ENCODE peak calls at places on chromosomes 5 and 9, in nine cellular contexts. X is testis, G is stomach, D is transverse colon, N is GM23248, B is heart left ventricle, K is HAP-1, R is tibial artery, L is H9. S is an unnamed sample.
A peak's percentile ranks its signal among the peaks of the same experiment; 100 is the strongest.

GRCh38 chr9:86766912-86767311 is 180.4 kb downstream of the GAS1 start:
- DNase-seq in X (peak; percentile 74), G (no peak), D (peak; percentile 11), N (peak; percentile 96), B (no peak), K (no peak), R (no peak), L (no peak), S (peak; percentile 29)

GRCh38 chr9:126464694-126465441 is 138.2 kb downstream of the MVB12B start:
- DNase-seq in X (no peak), G (no peak), D (no peak), N (no peak), B (no peak), K (no peak), R (no peak), L (no peak), S (no peak)

GRCh38 chr9:16720386-16720785 is 150.1 kb downstream of the BNC2 start:
- DNase-seq in X (no peak), G (no peak), D (no peak), N (peak; percentile 47), B (no peak), K (no peak), R (no peak), L (no peak), S (no peak)

GRCh38 chr5:110809006-110809405 is 70.2 kb downstream of the SLC25A46 start:
- DNase-seq in X (no peak), G (no peak), D (no peak), N (peak; percentile 1), B (no peak), K (no peak), R (no peak), L (no peak), S (no peak)

GRCh38 chr5:52428977-52429474 is 358.7 kb upstream of the ITGA1 start:
- DNase-seq in X (no peak), G (no peak), D (no peak), N (no peak), B (no peak), K (no peak), R (no peak), L (no peak), S (no peak)

GRCh38 chr5:6787941-6788340 is 74.7 kb downstream of the TENT4A start:
- DNase-seq in X (no peak), G (no peak), D (no peak), N (no peak), B (no peak), K (no peak), R (no peak), L (no peak), S (no peak)

GRCh38 chr9:129223551-129224208 is 45.6 kb upstream of the IER5L start:
- DNase-seq in X (no peak), G (peak; percentile 36), D (no peak), N (no peak), B (no peak), K (no peak), R (no peak), L (no peak), S (no peak)

GRCh38 chr5:174056064-174056842 is 10.7 kb downstream of the NSG2 start:
- DNase-seq in X (no peak), G (no peak), D (no peak), N (no peak), B (peak; percentile 57), K (no peak), R (no peak), L (no peak), S (no peak)

GRCh38 chr9:98118640-98119601 is at the start of gene TRIM14:
- DNase-seq in X (peak; percentile 41), G (peak; percentile 72), D (peak; percentile 85), N (peak; percentile 78), B (peak; percentile 49), K (peak; percentile 56), R (no peak), L (peak; percentile 80), S (peak; percentile 71)

GRCh38 chr5:36180556-36181350 is 28.8 kb downstream of the SKP2 start:
- DNase-seq in X (no peak), G (no peak), D (no peak), N (no peak), B (no peak), K (no peak), R (no peak), L (no peak), S (no peak)

GRCh38 chr9:3431890-3432289 is 93.9 kb downstream of the RFX3 start:
- DNase-seq in X (no peak), G (no peak), D (no peak), N (no peak), B (no peak), K (no peak), R (no peak), L (no peak), S (no peak)

GRCh38 chr9:20220286-20220685 is 402.0 kb downstream of the MLLT3 start:
- DNase-seq in X (no peak), G (no peak), D (no peak), N (no peak), B (no peak), K (no peak), R (no peak), L (no peak), S (peak; percentile 5)

GRCh38 chr9:124343533-124344290 is 71.5 kb downstream of the PSMB7 start:
- DNase-seq in X (no peak), G (no peak), D (no peak), N (no peak), B (no peak), K (no peak), R (no peak), L (no peak), S (no peak)

GRCh38 chr5:133827001-133827400 is 141.4 kb downstream of the C5orf15 start:
- DNase-seq in X (no peak), G (no peak), D (no peak), N (no peak), B (no peak), K (no peak), R (peak; percentile 31), L (no peak), S (no peak)

GRCh38 chr5:125151150-125151932 is 404.9 kb upstream of the ZNF608 start:
- DNase-seq in X (no peak), G (no peak), D (no peak), N (no peak), B (no peak), K (peak; percentile 90), R (no peak), L (no peak), S (no peak)
- H3K4me1 ChIP-seq in X (no peaks in the 10 kb centered on the region), G (peaks cover 4% of the 10 kb centered on the region), D (no peaks in the 10 kb centered on the region), N (no peaks in the 10 kb centered on the region), B (no peaks in the 10 kb centered on the region), K (peaks cover 15% of the 10 kb centered on the region), R (no peaks in the 10 kb centered on the region), L (peaks cover 5% of the 10 kb centered on the region), S (peaks cover 30% of the 10 kb centered on the region)

DNA sequence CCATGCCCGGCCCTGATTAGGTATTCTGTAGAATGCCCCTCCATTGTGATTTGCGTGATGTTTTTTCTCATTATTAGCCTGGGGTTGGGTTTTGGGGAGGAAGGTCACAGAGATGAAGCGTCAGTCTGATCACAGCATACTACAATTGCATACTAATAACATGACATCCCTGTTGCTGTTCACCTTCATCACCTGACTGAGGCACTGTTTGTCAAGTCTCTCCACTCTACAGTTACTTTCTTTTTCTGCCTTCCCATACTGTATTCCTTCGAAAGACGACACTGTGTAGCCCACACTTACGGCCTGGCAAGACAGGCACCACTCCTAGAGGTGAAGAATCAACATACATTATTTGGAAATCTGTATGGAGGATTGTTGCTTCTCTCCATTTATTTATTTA is 5.5 kb downstream of the ZNF354C start:
- DNase-seq in X (no peak), G (no peak), D (no peak), N (no peak), B (no peak), K (no peak), R (no peak), L (no peak), S (no peak)
- H3K9me3 ChIP-seq in X (no peaks in the 10 kb centered on the region), G (peaks cover 41% of the 10 kb centered on the region), D (peaks cover 53% of the 10 kb centered on the region), N (no peaks in the 10 kb centered on the region), B (peaks cover 8% of the 10 kb centered on the region), K (no peaks in the 10 kb centered on the region), R (peaks cover 54% of the 10 kb centered on the region), L (peaks cover 47% of the 10 kb centered on the region), S (peaks cover 54% of the 10 kb centered on the region)

GRCh38 chr5:58887721-58888409 is 305.0 kb downstream of the RAB3C start:
- DNase-seq in X (peak; percentile 53), G (no peak), D (no peak), N (peak; percentile 5), B (peak; percentile 61), K (no peak), R (peak; percentile 89), L (no peak), S (no peak)
- H3K4me1 ChIP-seq in X (peaks cover 14% of the 10 kb centered on the region), G (peaks cover 3% of the 10 kb centered on the region), D (no peaks in the 10 kb centered on the region), N (peaks cover 14% of the 10 kb centered on the region), B (no peaks in the 10 kb centered on the region), K (no peaks in the 10 kb centered on the region), R (peaks cover 22% of the 10 kb centered on the region), L (no peaks in the 10 kb centered on the region), S (peaks cover 11% of the 10 kb centered on the region)

GRCh38 chr5:180848265-180848664 is 12.8 kb downstream of the ZFP62 start:
- DNase-seq in X (no peak), G (no peak), D (no peak), N (no peak), B (no peak), K (no peak), R (no peak), L (no peak), S (no peak)

GRCh38 chr5:180844858-180845257 is 16.2 kb downstream of the ZFP62 start:
- DNase-seq in X (no peak), G (no peak), D (no peak), N (no peak), B (no peak), K (no peak), R (no peak), L (no peak), S (no peak)

GRCh38 chr5:180848878-180849277 is 12.2 kb downstream of the ZFP62 start:
- DNase-seq in X (no peak), G (no peak), D (no peak), N (no peak), B (no peak), K (no peak), R (no peak), L (no peak), S (no peak)

GRCh38 chr5:180844432-180844831 is 16.6 kb downstream of the ZFP62 start:
- DNase-seq in X (no peak), G (no peak), D (no peak), N (no peak), B (no peak), K (no peak), R (no peak), L (no peak), S (no peak)

GRCh38 chr5:180847053-180847452 is 14.0 kb downstream of the ZFP62 start:
- DNase-seq in X (no peak), G (no peak), D (no peak), N (no peak), B (no peak), K (no peak), R (no peak), L (no peak), S (no peak)
- H3K9me3 ChIP-seq in X (no peaks in the 10 kb centered on the region), G (peaks cover 23% of the 10 kb centered on the region), D (peaks cover 38% of the 10 kb centered on the region), N (no peaks in the 10 kb centered on the region), B (no peaks in the 10 kb centered on the region), K (peaks cover 31% of the 10 kb centered on the region), R (peaks cover 38% of the 10 kb centered on the region), L (peaks cover 55% of the 10 kb centered on the region), S (peaks cover 25% of the 10 kb centered on the region)

S was measured in SJSA1.